ENCODE peak calls at places on chromosome 11, in ten cellular contexts. Z is AG08395, C is right cardiac atrium, S is breast epithelium, N is ACHN, R is left ventricle myocardium inferior, X is NCI-H1436, V is endothelial cell, G is KBM-7, M is iris pigment epithelial cell. P is an unnamed sample.

GRCh38 chr11:46300270-46300669 is 22.8 kb downstream of the CREB3L1 start:
- DNase-seq in Z (no peak), C (peak), S (no peak), N (no peak), R (no peak), X (no peak), V (no peak), G (no peak), M (no peak), P (no peak)

GRCh38 chr11:106021181-106021966 is 666 bp downstream of the MSANTD4 start:
- DNase-seq in Z (peak), C (no peak), S (no peak), N (peak), R (no peak), X (no peak), V (no peak), G (no peak), M (peak), P (peak)

GRCh38 chr11:67390947-67391303 is 861 bp upstream of the RAD9A start:
- DNase-seq in Z (no peak), C (no peak), S (no peak), N (no peak), R (no peak), X (no peak), V (no peak), G (no peak), M (no peak), P (no peak)

GRCh38 chr11:78030429-78031325 is 7.6 kb upstream of the KCTD14 start:
- DNase-seq in Z (peak), C (peak), S (peak), N (no peak), R (peak), X (peak), V (peak), G (peak), M (peak), P (peak)

GRCh38 chr11:123475478-123475877 is 45.4 kb downstream of the GRAMD1B start:
- DNase-seq in Z (peak), C (no peak), S (no peak), N (no peak), R (no peak), X (no peak), V (peak), G (peak), M (peak), P (peak)

GRCh38 chr11:124892750-124893454 is 4.8 kb downstream of the ROBO4 start:
- DNase-seq in Z (no peak), C (peak), S (no peak), N (no peak), R (no peak), X (no peak), V (peak), G (no peak), M (no peak), P (no peak)

GRCh38 chr11:47330002-47330911 is 22.2 kb downstream of the MYBPC3 start:
- DNase-seq in Z (peak), C (peak), S (no peak), N (no peak), R (no peak), X (no peak), V (no peak), G (no peak), M (peak), P (no peak)

GRCh38 chr11:68275721-68276488 is 4.1 kb upstream of the C11orf24 start:
- DNase-seq in Z (no peak), C (no peak), S (no peak), N (no peak), R (no peak), X (no peak), V (no peak), G (no peak), M (no peak), P (no peak)

GRCh38 chr11:60985501-60985900 is 14.0 kb downstream of the CD6 start:
- DNase-seq in Z (no peak), C (no peak), S (no peak), N (no peak), R (no peak), X (no peak), V (no peak), G (no peak), M (no peak), P (no peak)

GRCh38 chr11:24635588-24636290 is 138.9 kb downstream of the LUZP2 start:
- DNase-seq in Z (no peak), C (no peak), S (no peak), N (no peak), R (no peak), X (no peak), V (no peak), G (no peak), M (peak), P (peak)

GRCh38 chr11:103997082-103997481 is 39.4 kb upstream of the DDI1 start:
- DNase-seq in Z (no peak), C (no peak), S (no peak), N (no peak), R (no peak), X (no peak), V (no peak), G (no peak), M (no peak), P (no peak)

GRCh38 chr11:134429104-134429503 is 17.1 kb upstream of the B3GAT1 start:
- DNase-seq in Z (no peak), C (no peak), S (no peak), N (no peak), R (no peak), X (no peak), V (no peak), G (no peak), M (no peak), P (no peak)

GRCh38 chr11:27497284-27497866 is 9.2 kb downstream of the LIN7C start:
- DNase-seq in Z (peak), C (no peak), S (no peak), N (peak), R (no peak), X (no peak), V (no peak), G (peak), M (peak), P (peak)

GRCh38 chr11:131290111-131290510 is 80.3 kb upstream of the NTM start:
- DNase-seq in Z (no peak), C (no peak), S (no peak), N (no peak), R (no peak), X (no peak), V (no peak), G (no peak), M (no peak), P (no peak)

GRCh38 chr11:116840746-116841296 is 3.4 kb upstream of the APOA1 start:
- DNase-seq in Z (no peak), C (no peak), S (no peak), N (no peak), R (no peak), X (no peak), V (no peak), G (no peak), M (no peak), P (no peak)

GRCh38 chr11:35791088-35791958 is 128.7 kb downstream of the TRIM44 start:
- DNase-seq in Z (no peak), C (no peak), S (no peak), N (no peak), R (no peak), X (no peak), V (no peak), G (no peak), M (no peak), P (no peak)

GRCh38 chr11:82864268-82864667 is 36.0 kb downstream of the PRCP start:
- DNase-seq in Z (peak), C (peak), S (no peak), N (peak), R (peak), X (no peak), V (peak), G (peak), M (peak), P (peak)

GRCh38 chr11:33936057-33936456 is 44.2 kb upstream of the LMO2 start:
- DNase-seq in Z (no peak), C (no peak), S (no peak), N (no peak), R (no peak), X (no peak), V (no peak), G (no peak), M (no peak), P (no peak)

GRCh38 chr11:19370100-19370861 is 129.5 kb upstream of the E2F8 start:
- DNase-seq in Z (peak), C (peak), S (no peak), N (no peak), R (peak), X (no peak), V (no peak), G (no peak), M (peak), P (peak)

GRCh38 chr11:82682003-82682751 is 51.5 kb downstream of the FAM181B start:
- DNase-seq in Z (peak), C (no peak), S (no peak), N (peak), R (no peak), X (peak), V (no peak), G (peak), M (peak), P (peak)

GRCh38 chr11:111417011-111417765 is 38.1 kb upstream of the POU2AF1 start:
- DNase-seq in Z (no peak), C (no peak), S (no peak), N (peak), R (no peak), X (no peak), V (no peak), G (peak), M (peak), P (no peak)

GRCh38 chr11:122724520-122724919 is 69.0 kb downstream of the UBASH3B start:
- DNase-seq in Z (peak), C (no peak), S (no peak), N (peak), R (no peak), X (no peak), V (no peak), G (no peak), M (no peak), P (no peak)

GRCh38 chr11:45803981-45804805 is 756 bp upstream of the SLC35C1 start:
- DNase-seq in Z (peak), C (peak), S (peak), N (peak), R (peak), X (peak), V (peak), G (peak), M (peak), P (peak)

GRCh38 chr11:35549787-35550186 is 24.4 kb upstream of the PAMR1 start:
- DNase-seq in Z (peak), C (no peak), S (no peak), N (peak), R (no peak), X (no peak), V (no peak), G (no peak), M (peak), P (peak)

GRCh38 chr11:113419426-113420003 is 31.9 kb downstream of the ANKK1 start:
- DNase-seq in Z (no peak), C (no peak), S (no peak), N (no peak), R (no peak), X (peak), V (no peak), G (no peak), M (no peak), P (no peak)

P was measured in PC-3.